ENCODE peak calls at places on chromosomes 3 and 15, in seven cellular contexts. R is lung, W is thyroid gland, P is AG10803, G is thoracic aorta, L is Panc1, M is A673. J is an unnamed sample.

GRCh38 chr15:49079340-49080039 is 33.2 kb upstream of the SECISBP2L start:
- DNase-seq in M (no peak), W (no peak), G (no peak), P (no peak), R (no peak), L (no peak), J (no peak)

GRCh38 chr15:85993116-85993515 is 86.6 kb upstream of the AGBL1 start:
- DNase-seq in M (no peak), W (no peak), L (no peak), P (no peak), G (no peak), R (no peak), J (no peak)

GRCh38 chr15:62112616-62113593 is 46.1 kb downstream of the C2CD4A start:
- DNase-seq in L (no peak), R (no peak), W (peak; percentile 6), G (no peak), P (peak; percentile 67), M (peak; percentile 21), J (no peak)

GRCh38 chr15:45093013-45093412 is 21.0 kb downstream of the DUOX2 start:
- DNase-seq in R (no peak), W (no peak), G (no peak), P (no peak), M (no peak), L (no peak), J (no peak)

GRCh38 chr3:9280477-9281219 is 31.2 kb upstream of the SRGAP3 start:
- DNase-seq in L (no peak), R (no peak), W (peak; percentile 54), G (no peak), P (peak; percentile 48), M (no peak), J (no peak)

GRCh38 chr15:34679326-34679725 is 75.5 kb downstream of the GJD2 start:
- DNase-seq in L (no peak), M (no peak), W (no peak), G (no peak), R (no peak), P (no peak), J (no peak)

GRCh38 chr3:140285380-140285779 is 350.4 kb downstream of the CLSTN2 start:
- DNase-seq in L (no peak), G (no peak), R (no peak), P (no peak), W (no peak), M (no peak), J (no peak)

GRCh38 chr15:72925661-72926060 is 126.6 kb upstream of the NEO1 start:
- DNase-seq in R (no peak), P (no peak), G (no peak), M (peak; percentile 61), W (no peak), L (no peak), J (no peak)

GRCh38 chr3:115822572-115822971 is 199.3 kb downstream of the GAP43 start:
- DNase-seq in W (no peak), P (no peak), M (no peak), G (no peak), R (no peak), L (no peak), J (no peak)

GRCh38 chr15:49154359-49154758 is 1.0 kb downstream of the COPS2 start:
- DNase-seq in L (no peak), W (no peak), R (no peak), P (no peak), G (no peak), M (no peak), J (no peak)

GRCh38 chr15:39388118-39388517 is 192.8 kb upstream of the THBS1 start:
- DNase-seq in P (no peak), W (no peak), L (no peak), M (no peak), G (no peak), R (no peak), J (no peak)

GRCh38 chr15:96392380-96393208 is 62.1 kb downstream of the NR2F2 start:
- DNase-seq in R (no peak), L (no peak), G (no peak), W (no peak), M (no peak), P (no peak), J (no peak)

GRCh38 chr15:57133127-57133968 is 214.9 kb downstream of the TCF12 start:
- DNase-seq in R (no peak), P (peak; percentile 59), G (no peak), L (no peak), W (no peak), M (no peak), J (no peak)

GRCh38 chr15:78642341-78642740 is 1.3 kb upstream of the CHRNB4 start:
- DNase-seq in L (no peak), W (no peak), P (no peak), R (no peak), G (no peak), M (no peak), J (no peak)

GRCh38 chr15:98580577-98580976 is 67.8 kb upstream of the IGF1R start:
- DNase-seq in M (no peak), W (peak; percentile 10), L (no peak), R (no peak), P (peak; percentile 38), G (no peak), J (no peak)

GRCh38 chr3:149274220-149274619 is 52.6 kb upstream of the CP start:
- DNase-seq in R (no peak), M (no peak), L (no peak), G (no peak), P (peak; percentile 10), W (peak; percentile 17), J (no peak)

GRCh38 chr3:111890051-111890580 is 31.1 kb downstream of the PHLDB2 start:
- DNase-seq in R (no peak), G (no peak), M (no peak), P (no peak), L (no peak), W (no peak), J (no peak)

GRCh38 chr15:66774001-66774814 is 72.2 kb downstream of the SMAD6 start:
- DNase-seq in L (peak; percentile 66), P (peak; percentile 77), W (peak; percentile 96), M (peak; percentile 93), G (peak; percentile 65), R (peak; percentile 88), J (peak; percentile 78)

GRCh38 chr3:138833908-138834358 is 795 bp downstream of the PIK3CB start:
- DNase-seq in P (peak; percentile 44), W (no peak), G (no peak), R (no peak), L (no peak), M (peak; percentile 12), J (no peak)

GRCh38 chr3:115861166-115861733 is 237.9 kb downstream of the GAP43 start:
- DNase-seq in P (no peak), R (no peak), L (no peak), W (no peak), M (peak; percentile 95), G (no peak), J (no peak)

GRCh38 chr15:32923176-32923575 is 205.4 kb downstream of the GREM1 start:
- DNase-seq in G (no peak), M (no peak), R (no peak), W (no peak), P (peak; percentile 32), L (no peak), J (no peak)

GRCh38 chr15:32927124-32927523 is 209.3 kb downstream of the GREM1 start:
- DNase-seq in G (no peak), M (no peak), W (no peak), R (no peak), P (no peak), L (no peak), J (no peak)

GRCh38 chr15:32933241-32933640 is 215.4 kb downstream of the GREM1 start:
- DNase-seq in W (no peak), L (no peak), M (no peak), P (peak; percentile 45), G (no peak), R (no peak), J (no peak)

DNA sequence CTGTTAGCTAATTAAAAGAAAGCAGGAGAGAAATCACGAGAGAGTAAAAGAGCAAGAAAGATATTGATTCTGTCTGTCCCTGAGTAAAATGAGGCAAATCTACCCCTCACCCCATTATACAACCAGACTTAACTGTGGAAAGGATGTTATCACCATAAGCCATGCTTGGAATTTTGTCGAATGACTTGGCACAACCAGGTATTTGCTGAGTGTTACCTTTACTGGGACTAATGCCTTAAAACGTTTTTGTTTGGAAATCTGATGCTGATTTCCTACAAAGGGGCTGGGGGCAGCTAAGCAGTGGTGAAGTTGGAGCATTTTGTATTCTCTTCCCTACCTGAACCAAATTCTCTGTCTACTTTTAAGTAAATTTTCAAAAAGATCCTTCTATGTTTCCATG is 211.1 kb downstream of the GREM1 start:
- DNase-seq in W (no peak), L (no peak), P (no peak), R (no peak), G (no peak), M (no peak), J (no peak)
- TF ChIP-seq CTCF in W (no peak), L (no peak), P (no peak), R (no peak), G (no peak), M (no peak), J (no peak)

GRCh38 chr3:122618614-122619013 is 41.2 kb downstream of the PARP15 start:
- DNase-seq in M (no peak), R (no peak), L (no peak), W (no peak), G (no peak), P (no peak), J (no peak)
- TF ChIP-seq CTCF in M (no peak), R (no peak), L (no peak), W (no peak), G (no peak), P (no peak), J (no peak)

GRCh38 chr3:151816091-151816604 is 2.2 kb downstream of the AADAC start:
- DNase-seq in M (peak; percentile 31), G (no peak), R (peak; percentile 44), L (no peak), P (peak; percentile 42), W (peak; percentile 56), J (no peak)

GRCh38 chr3:151819910-151820309 is 6.0 kb downstream of the AADAC start:
- DNase-seq in M (no peak), G (no peak), L (no peak), W (no peak), R (no peak), P (no peak), J (no peak)

GRCh38 chr3:151814588-151814987 is 672 bp downstream of the AADAC start:
- DNase-seq in L (no peak), G (no peak), R (no peak), P (no peak), M (no peak), W (no peak), J (no peak)

GRCh38 chr3:151818361-151818760 is 4.4 kb downstream of the AADAC start:
- DNase-seq in W (no peak), R (no peak), L (no peak), G (no peak), P (no peak), M (no peak), J (no peak)

DNA sequence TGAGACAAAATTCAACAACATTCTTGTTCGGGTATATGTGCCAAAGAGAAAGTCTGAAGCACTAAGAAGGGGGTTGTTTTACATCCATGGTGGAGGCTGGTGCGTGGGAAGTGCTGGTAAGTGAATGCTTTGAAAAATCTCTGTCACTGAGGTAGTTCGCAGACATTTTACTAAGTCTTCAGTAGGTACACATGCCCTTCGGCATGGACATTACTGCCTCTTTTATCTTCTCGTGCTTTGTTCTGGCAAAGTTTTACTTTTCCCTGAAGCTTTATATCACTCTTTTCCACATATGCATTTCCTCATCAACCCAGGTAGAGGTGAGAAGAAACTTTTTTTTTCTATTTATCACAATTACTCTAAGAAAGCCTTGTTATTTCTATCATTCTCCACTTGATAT is 3.6 kb downstream of the AADAC start:
- DNase-seq in L (no peak), W (no peak), M (no peak), G (no peak), R (no peak), P (no peak), J (no peak)
- TF ChIP-seq CTCF in L (no peak), W (no peak), M (no peak), G (no peak), R (no peak), P (no peak), J (no peak)

GRCh38 chr15:63403254-63403945 is 21.8 kb upstream of the CA12 start:
- DNase-seq in W (no peak), L (no peak), G (no peak), R (no peak), P (no peak), M (no peak), J (no peak)
- TF ChIP-seq CTCF in W (no peak), L (no peak), G (no peak), R (no peak), P (no peak), M (no peak), J (no peak)